ENCODE peak calls at places on chromosome 5, in six cellular contexts. F is prostate gland, W is HepG2, Z is HCT116, M is Panc1, H is SK-N-SH. E is an unnamed sample. For H3K4me1, the result is how much of the 10 kb centered on the place peaks cover.

GRCh38 chr5:137733922-137734695 is 1.8 kb downstream of the KLHL3 start:
- DNase-seq in F (no peak), W (no peak), Z (no peak), M (no peak), H (no peak), E (no peak)

GRCh38 chr5:123755587-123756324 is 243.8 kb downstream of the CSNK1G3 start:
- DNase-seq in F (no peak), W (no peak), Z (no peak), M (no peak), H (peak), E (no peak)

GRCh38 chr5:10479226-10479721 is 37.6 kb downstream of the ROPN1L start:
- DNase-seq in F (no peak), W (no peak), Z (no peak), M (no peak), H (no peak), E (no peak)

GRCh38 chr5:6365977-6366590 is 12.3 kb downstream of the MED10 start:
- DNase-seq in F (no peak), W (no peak), Z (no peak), M (no peak), H (no peak), E (no peak)

GRCh38 chr5:51475628-51476027 is 92.4 kb downstream of the ISL1 start:
- DNase-seq in F (no peak), W (no peak), Z (no peak), M (no peak), H (no peak), E (no peak)

GRCh38 chr5:16913840-16914435 is 22.1 kb downstream of the MYO10 start:
- DNase-seq in F (no peak), W (no peak), Z (no peak), M (no peak), H (no peak), E (no peak)

GRCh38 chr5:150960791-150961396 is 56.1 kb upstream of the ZNF300 start:
- DNase-seq in F (no peak), W (no peak), Z (peak), M (no peak), H (no peak), E (no peak)

GRCh38 chr5:140833993-140834392 is at the start of gene PCDHA7:
- DNase-seq in F (no peak), W (peak), Z (no peak), M (no peak), H (no peak), E (no peak)

GRCh38 chr5:171155621-171156020 is 153.4 kb upstream of the TLX3 start:
- DNase-seq in F (no peak), W (no peak), Z (no peak), M (no peak), H (no peak), E (no peak)

GRCh38 chr5:10797246-10797645 is 36.2 kb upstream of the DAP start:
- DNase-seq in F (no peak), W (no peak), Z (no peak), M (no peak), H (no peak), E (no peak)

GRCh38 chr5:143479394-143479793 is 75.9 kb upstream of the NR3C1 start:
- DNase-seq in F (no peak), W (peak), Z (no peak), M (no peak), H (no peak), E (no peak)

GRCh38 chr5:4994994-4995393 is 145.1 kb upstream of the ADAMTS16 start:
- DNase-seq in F (no peak), W (no peak), Z (no peak), M (no peak), H (no peak), E (no peak)

GRCh38 chr5:87729786-87730185 is 317.1 kb upstream of the CCNH start:
- DNase-seq in F (no peak), W (no peak), Z (no peak), M (no peak), H (no peak), E (no peak)

GRCh38 chr5:2883771-2884170 is 132.3 kb upstream of the IRX2 start:
- DNase-seq in F (no peak), W (no peak), Z (no peak), M (no peak), H (no peak), E (no peak)

GRCh38 chr5:56585973-56586740 is 229.2 kb upstream of the MAP3K1 start:
- DNase-seq in F (peak), W (no peak), Z (no peak), M (no peak), H (no peak), E (peak)

GRCh38 chr5:20559845-20560244 is 571.8 kb upstream of the CDH18 start:
- DNase-seq in F (no peak), W (no peak), Z (no peak), M (no peak), H (no peak), E (no peak)

GRCh38 chr5:108260105-108260857 is 121.6 kb downstream of the FBXL17 start:
- DNase-seq in F (peak), W (peak), Z (peak), M (peak), H (peak), E (peak)

GRCh38 chr5:38130346-38130745 is 128.0 kb upstream of the EGFLAM start:
- DNase-seq in F (no peak), W (no peak), Z (no peak), M (no peak), H (no peak), E (no peak)

GRCh38 chr5:177256296-177256695 is 47.2 kb downstream of the RAB24 start:
- DNase-seq in F (no peak), W (no peak), Z (no peak), M (no peak), H (no peak), E (no peak)

GRCh38 chr5:59800375-59800893 is 93.1 kb downstream of the PDE4D start:
- DNase-seq in F (no peak), W (no peak), Z (no peak), M (no peak), H (no peak), E (no peak)

GRCh38 chr5:177507596-177508216 is 1.9 kb downstream of the DOK3 start:
- DNase-seq in F (no peak), W (no peak), Z (no peak), M (no peak), H (no peak), E (no peak)

GRCh38 chr5:33205070-33205469 is 235.7 kb upstream of the TARS1 start:
- DNase-seq in F (no peak), W (no peak), Z (no peak), M (no peak), H (no peak), E (no peak)

GRCh38 chr5:159449925-159450324 is 119.6 kb upstream of the IL12B start:
- DNase-seq in F (no peak), W (no peak), Z (peak), M (no peak), H (no peak), E (no peak)

GRCh38 chr5:103397996-103398581 is 139.5 kb downstream of the MACIR start:
- DNase-seq in F (no peak), W (no peak), Z (no peak), M (no peak), H (no peak), E (no peak)

GRCh38 chr5:16051246-16051645 is 128.3 kb downstream of the MARCHF11 start:
- DNase-seq in F (no peak), W (no peak), Z (no peak), M (no peak), H (no peak), E (no peak)

DNA sequence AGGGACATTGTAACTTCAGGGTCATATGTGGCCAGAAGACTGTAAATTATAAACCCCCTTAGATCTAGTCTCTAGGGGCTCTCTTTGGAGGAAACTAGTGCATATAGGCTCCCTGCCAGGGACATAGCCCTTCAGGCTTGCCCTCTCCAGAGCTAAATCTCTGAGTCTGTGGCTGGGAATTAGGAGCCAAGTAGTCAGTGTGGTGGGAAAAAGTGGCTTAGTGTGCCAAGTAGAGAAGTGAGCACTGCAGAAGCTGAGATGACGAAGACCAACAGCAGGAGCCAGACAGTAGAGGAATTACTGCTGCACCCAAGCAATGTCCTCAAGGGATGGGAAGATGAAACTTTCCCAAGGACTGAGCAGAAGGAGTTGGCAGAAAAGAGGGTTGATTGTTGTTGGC is 71.2 kb downstream of the CWC27 start:
- DNase-seq in F (no peak), W (no peak), Z (no peak), M (no peak), H (no peak), E (no peak)
- H3K4me1 ChIP-seq in F (under half), W (under half), Z (under half), M (under half), H (under half), E (under half)

GRCh38 chr5:138946241-138946623 is 71.1 kb upstream of the LRRTM2 start:
- DNase-seq in F (no peak), W (no peak), Z (no peak), M (no peak), H (peak), E (no peak)

GRCh38 chr5:138945421-138946240 is 70.5 kb upstream of the LRRTM2 start:
- DNase-seq in F (no peak), W (no peak), Z (no peak), M (no peak), H (no peak), E (no peak)

GRCh38 chr5:138943615-138944173 is 68.6 kb upstream of the LRRTM2 start:
- DNase-seq in F (no peak), W (no peak), Z (no peak), M (no peak), H (no peak), E (no peak)

GRCh38 chr5:138942861-138943260 is 67.7 kb upstream of the LRRTM2 start:
- DNase-seq in F (no peak), W (no peak), Z (no peak), M (no peak), H (no peak), E (no peak)

GRCh38 chr5:138944527-138945322 is 69.6 kb upstream of the LRRTM2 start:
- DNase-seq in F (no peak), W (no peak), Z (no peak), M (no peak), H (no peak), E (no peak)
- TF ChIP-seq POLR2AphosphoS5 in F (no peak), W (no peak), Z (no peak), M (no peak), H (no peak), E (no peak)

DNA sequence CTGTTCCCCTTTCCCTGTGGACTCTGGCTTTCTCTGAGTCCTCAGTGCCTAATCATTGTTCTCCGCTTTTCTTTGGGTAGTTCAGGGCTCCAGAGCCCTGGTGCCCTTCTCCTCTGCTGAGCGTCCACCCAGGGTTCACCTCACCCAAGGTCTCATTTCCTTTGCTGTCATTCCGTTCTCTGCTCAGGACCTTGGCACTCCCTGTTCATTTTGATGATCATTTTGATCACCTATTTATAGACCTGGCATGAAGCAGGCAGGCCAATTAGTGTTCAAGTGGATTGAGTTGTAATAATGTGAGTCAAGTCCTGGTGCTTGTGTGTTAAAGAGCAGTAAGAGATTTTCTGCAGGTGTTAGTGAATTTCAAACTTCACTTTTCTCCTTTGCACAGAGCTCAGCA is 3.6 kb downstream of the TRIO start:
- DNase-seq in F (no peak), W (no peak), Z (no peak), M (no peak), H (no peak), E (no peak)
- H3K4me1 ChIP-seq in F (under half), W (half or more), Z (under half), M (half or more), H (half or more), E (under half)

GRCh38 chr5:134524826-134525686 is at the start of gene JADE2:
- DNase-seq in F (peak), W (peak), Z (no peak), M (no peak), H (peak), E (peak)
- TF ChIP-seq POLR2AphosphoS5 in F (no peak), W (no peak), Z (peak), M (no peak), H (peak), E (peak)

DNA sequence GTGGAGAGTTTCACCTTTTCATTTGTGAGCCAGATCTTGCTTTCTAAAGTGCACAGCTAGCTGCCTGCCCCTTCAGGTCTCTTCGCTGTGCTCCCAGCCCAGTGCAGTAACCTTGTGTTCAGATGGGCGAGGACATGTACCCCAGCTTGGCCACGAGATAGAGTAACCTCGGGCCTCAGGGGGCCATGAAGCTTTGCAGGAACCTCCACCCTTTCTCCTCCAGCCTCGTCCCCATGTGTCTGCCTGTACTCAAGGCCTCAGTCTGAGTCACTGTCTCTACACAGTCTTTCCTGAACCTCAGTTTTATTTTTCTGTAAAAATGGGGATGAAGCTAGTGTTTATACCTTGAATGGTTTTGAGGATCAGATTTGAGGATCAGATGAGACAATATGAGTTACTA is 37.9 kb downstream of the ERGIC1 start:
- DNase-seq in F (no peak), W (no peak), Z (no peak), M (no peak), H (no peak), E (no peak)
- H3K4me1 ChIP-seq in F (under half), W (half or more), Z (under half), M (half or more), H (half or more), E (under half)

E was measured in K562.